ENCODE peak calls at places on chromosome 10, in eight cellular contexts. I, R, M, B, C, G, Y and Z are unnamed samples. For H3K9me3, the result is how much of the 10 kb centered on the place peaks cover.

GRCh38 chr10:89242340-89242680 is 9.3 kb downstream of the LIPA start:
- DNase-seq in I (peak), R (no peak), M (no peak), B (no peak), C (no peak), G (no peak), Y (no peak), Z (no peak)

GRCh38 chr10:71715860-71716259 is 3.7 kb downstream of the C10orf105 start:
- DNase-seq in I (no peak), R (no peak), M (no peak), B (no peak), C (no peak), G (no peak), Y (no peak), Z (no peak)

GRCh38 chr10:93481931-93482834 is at the start of gene MYOF:
- DNase-seq in I (peak), R (peak), M (peak), B (peak), C (peak), G (peak), Y (peak), Z (peak)

GRCh38 chr10:79223001-79223345 is 124.3 kb upstream of the PPIF start:
- DNase-seq in I (peak), R (no peak), M (no peak), B (no peak), C (no peak), G (no peak), Y (no peak), Z (no peak)

GRCh38 chr10:101903827-101904520 is 60.4 kb upstream of the KCNIP2 start:
- DNase-seq in I (peak), R (no peak), M (no peak), B (no peak), C (no peak), G (no peak), Y (no peak), Z (no peak)

GRCh38 chr10:17214991-17215781 is 12.9 kb upstream of the VIM start:
- DNase-seq in I (no peak), R (no peak), M (no peak), B (peak), C (no peak), G (no peak), Y (peak), Z (peak)

GRCh38 chr10:48224979-48225560 is 49.4 kb downstream of the FRMPD2 start:
- DNase-seq in I (no peak), R (no peak), M (no peak), B (no peak), C (no peak), G (no peak), Y (peak), Z (no peak)

GRCh38 chr10:8033812-8034665 is 20.4 kb upstream of the GATA3 start:
- DNase-seq in I (peak), R (no peak), M (peak), B (no peak), C (no peak), G (no peak), Y (no peak), Z (no peak)

GRCh38 chr10:125132331-125132730 is 28.0 kb downstream of the CTBP2 start:
- DNase-seq in I (peak), R (no peak), M (no peak), B (no peak), C (no peak), G (no peak), Y (no peak), Z (no peak)

GRCh38 chr10:24651923-24652322 is 71.8 kb downstream of the ARHGAP21 start:
- DNase-seq in I (no peak), R (no peak), M (no peak), B (no peak), C (no peak), G (no peak), Y (no peak), Z (no peak)

GRCh38 chr10:14583252-14583651 is 191.4 kb downstream of the FAM107B start:
- DNase-seq in I (no peak), R (peak), M (no peak), B (no peak), C (no peak), G (no peak), Y (no peak), Z (no peak)

GRCh38 chr10:91598211-91598981 is 34.5 kb downstream of the PPP1R3C start:
- DNase-seq in I (no peak), R (no peak), M (no peak), B (peak), C (no peak), G (no peak), Y (peak), Z (peak)

GRCh38 chr10:1412531-1413189 is 324.7 kb downstream of the ADARB2 start:
- DNase-seq in I (no peak), R (peak), M (no peak), B (no peak), C (no peak), G (no peak), Y (no peak), Z (peak)

GRCh38 chr10:1411956-1412355 is 325.4 kb downstream of the ADARB2 start:
- DNase-seq in I (no peak), R (peak), M (no peak), B (no peak), C (no peak), G (no peak), Y (no peak), Z (no peak)

GRCh38 chr10:1413823-1414222 is 323.5 kb downstream of the ADARB2 start:
- DNase-seq in I (no peak), R (peak), M (no peak), B (no peak), C (no peak), G (no peak), Y (no peak), Z (no peak)

GRCh38 chr10:1414893-1415292 is 322.4 kb downstream of the ADARB2 start:
- DNase-seq in I (no peak), R (no peak), M (no peak), B (no peak), C (no peak), G (no peak), Y (no peak), Z (peak)

DNA sequence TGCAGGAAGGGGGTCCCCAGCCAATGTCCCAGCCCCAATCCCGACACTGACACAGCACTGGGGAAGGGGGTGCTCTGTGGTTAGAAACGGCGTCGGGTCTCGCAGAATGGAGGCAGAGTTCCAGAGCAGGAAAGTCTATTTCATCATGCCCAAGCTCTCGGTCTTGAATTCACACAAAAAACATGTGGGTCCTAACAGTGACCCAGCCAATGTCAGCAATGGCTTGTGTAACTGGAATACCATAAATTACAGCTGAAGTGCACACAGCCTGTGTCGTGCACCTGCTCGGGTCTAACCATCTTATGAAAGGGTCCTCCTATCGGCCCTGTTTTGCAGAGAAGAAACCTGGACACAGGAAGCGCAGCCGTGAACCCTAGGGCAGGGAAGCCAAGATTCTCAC is 324.1 kb downstream of the ADARB2 start:
- DNase-seq in I (no peak), R (peak), M (no peak), B (no peak), C (no peak), G (no peak), Y (no peak), Z (peak)
- H3K9me3 ChIP-seq in I (under half), R (under half), M (under half), B (under half), C (under half), G (under half), Y (under half), Z (under half)

DNA sequence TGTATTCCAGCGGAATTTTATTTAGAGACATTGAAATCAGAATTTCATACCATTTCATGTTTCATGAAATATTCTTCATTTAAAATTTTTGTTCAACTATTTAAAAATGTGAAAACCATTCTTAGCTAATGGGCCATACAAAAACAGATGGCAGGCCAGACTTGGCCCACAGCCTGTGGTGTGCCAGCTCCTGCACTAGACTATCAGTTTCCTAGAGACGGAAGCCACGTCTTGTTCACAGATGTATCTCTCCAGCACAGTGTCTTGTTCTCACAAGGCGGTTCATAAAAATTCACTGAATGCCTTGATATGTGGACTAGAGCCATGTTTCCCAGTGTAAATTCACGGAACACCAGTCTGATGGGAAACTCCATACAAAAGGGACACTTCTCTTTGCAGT is 216.0 kb downstream of the KCNMA1 start:
- DNase-seq in I (no peak), R (no peak), M (no peak), B (no peak), C (no peak), G (no peak), Y (no peak), Z (no peak)
- H3K9me3 ChIP-seq in I (under half), R (under half), M (under half), B (under half), C (under half), G (under half), Y (under half), Z (under half)

DNA sequence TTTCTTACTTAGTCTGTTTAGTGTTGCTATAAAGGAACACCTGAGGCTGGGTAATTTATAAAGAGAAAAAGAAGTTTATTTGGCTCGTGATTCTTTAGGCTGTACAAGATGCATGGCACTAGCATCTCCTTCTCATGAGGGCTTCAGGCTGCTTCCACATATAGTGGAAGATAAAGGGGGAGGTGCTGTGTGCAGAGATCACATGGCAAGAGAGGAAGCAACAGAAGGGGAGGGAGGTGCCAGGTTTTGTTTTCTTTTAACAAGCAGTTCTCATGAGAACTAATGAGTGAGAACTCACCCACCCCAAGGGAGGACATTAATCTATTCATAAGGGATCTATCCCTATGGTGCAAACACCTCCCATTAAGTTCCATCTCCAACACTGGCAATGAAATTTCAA is 17.3 kb downstream of the CYP2E1 start:
- DNase-seq in I (no peak), R (no peak), M (no peak), B (no peak), C (no peak), G (no peak), Y (no peak), Z (no peak)
- H3K9me3 ChIP-seq in I (under half), R (under half), M (under half), B (under half), C (under half), G (under half), Y (under half), Z (under half)

DNA sequence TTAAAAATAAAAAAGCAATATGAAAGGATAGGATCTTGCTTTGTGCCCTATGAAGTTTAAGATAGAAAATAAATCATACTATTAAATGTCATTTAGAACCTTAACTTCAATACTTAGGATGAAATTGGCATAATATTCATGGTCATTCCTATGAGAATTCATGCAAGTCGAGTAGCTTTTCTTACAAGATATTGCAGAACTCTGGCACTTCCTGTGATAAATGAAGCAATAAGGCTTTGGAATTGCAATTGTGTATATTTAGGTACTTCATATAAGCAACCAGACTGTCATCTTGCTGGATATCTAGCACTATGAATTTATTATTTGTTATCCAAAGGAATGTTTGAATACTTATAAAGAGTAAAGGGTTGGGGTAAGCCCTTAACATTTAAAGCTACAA is 116.5 kb downstream of the ZNF438 start:
- DNase-seq in I (no peak), R (no peak), M (no peak), B (no peak), C (no peak), G (no peak), Y (no peak), Z (no peak)
- H3K9me3 ChIP-seq in I (under half), R (under half), M (under half), B (under half), C (under half), G (under half), Y (under half), Z (under half)

GRCh38 chr10:34094961-34095360 is 720.1 kb downstream of the PARD3 start:
- DNase-seq in I (no peak), R (no peak), M (no peak), B (no peak), C (no peak), G (no peak), Y (no peak), Z (no peak)

GRCh38 chr10:34098817-34099567 is 716.1 kb downstream of the PARD3 start:
- DNase-seq in I (no peak), R (no peak), M (no peak), B (no peak), C (no peak), G (no peak), Y (no peak), Z (peak)

GRCh38 chr10:34101001-34101400 is 714.1 kb downstream of the PARD3 start:
- DNase-seq in I (no peak), R (no peak), M (no peak), B (no peak), C (no peak), G (no peak), Y (no peak), Z (no peak)

GRCh38 chr10:34094146-34094696 is 720.9 kb downstream of the PARD3 start:
- DNase-seq in I (no peak), R (no peak), M (no peak), B (no peak), C (no peak), G (no peak), Y (no peak), Z (no peak)

DNA sequence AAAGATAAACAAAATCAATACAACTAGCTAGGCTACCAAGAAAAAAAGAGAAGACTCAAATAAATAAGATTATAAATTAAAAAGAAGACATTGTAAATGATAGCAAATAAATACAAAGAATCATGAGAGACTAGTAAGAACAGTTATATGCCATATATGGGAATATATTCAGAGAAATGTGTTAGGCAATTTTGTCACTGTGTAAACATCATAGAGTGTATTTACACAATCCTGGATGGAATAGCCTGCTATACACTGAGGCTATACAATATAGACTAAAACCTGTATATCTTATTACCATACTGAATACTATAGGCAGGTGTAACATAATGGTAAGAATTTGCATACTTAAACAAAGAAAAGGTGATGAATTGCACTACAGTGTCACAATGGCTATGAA is 717.4 kb downstream of the PARD3 start:
- DNase-seq in I (no peak), R (no peak), M (no peak), B (no peak), C (no peak), G (no peak), Y (no peak), Z (no peak)
- H3K9me3 ChIP-seq in I (under half), R (under half), M (under half), B (under half), C (under half), G (under half), Y (under half), Z (under half)

GRCh38 chr10:130958981-130959751 is 352.4 kb downstream of the TCERG1L start:
- DNase-seq in I (no peak), R (no peak), M (no peak), B (no peak), C (no peak), G (no peak), Y (no peak), Z (no peak)
- H3K9me3 ChIP-seq in I (under half), R (under half), M (under half), B (under half), C (under half), G (under half), Y (under half), Z (under half)

DNA sequence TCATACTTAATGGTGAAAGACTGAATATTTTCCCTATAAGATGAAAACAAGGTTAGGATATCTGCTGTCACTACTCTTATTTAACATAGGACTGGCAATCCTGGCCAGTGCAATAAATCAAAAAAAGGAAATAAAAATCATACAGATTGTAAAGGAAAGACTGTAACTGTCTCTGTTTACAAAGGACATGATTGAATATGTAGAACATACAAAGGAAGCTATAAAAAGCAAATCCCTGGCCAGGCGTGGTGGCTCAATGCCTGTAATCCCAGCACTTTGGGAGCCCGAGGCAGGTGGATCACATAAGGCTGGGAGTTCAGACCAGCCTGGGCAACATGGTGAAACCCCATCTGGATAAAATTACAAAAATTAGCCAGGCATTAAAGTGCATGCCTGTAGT is 15.8 kb downstream of the ZNF485 start:
- DNase-seq in I (no peak), R (no peak), M (no peak), B (no peak), C (no peak), G (no peak), Y (no peak), Z (no peak)
- H3K9me3 ChIP-seq in I (under half), R (under half), M (under half), B (under half), C (under half), G (under half), Y (under half), Z (under half)

GRCh38 chr10:130326954-130327353 is 190.8 kb downstream of the GLRX3 start:
- DNase-seq in I (no peak), R (no peak), M (no peak), B (no peak), C (no peak), G (no peak), Y (no peak), Z (no peak)
- H3K9me3 ChIP-seq in I (under half), R (under half), M (under half), B (under half), C (under half), G (under half), Y (under half), Z (under half)